ENCODE peak calls at places on chromosomes 13 and 19, in four cellular contexts. K is left ventricle myocardium inferior, R is thyroid gland, F is GM10248. X is an unnamed sample.

GRCh38 chr13:110309159-110309476 is 2.0 kb downstream of the COL4A2 start:
- DNase-seq in K (no peak), R (no peak), F (no peak), X (no peak)

GRCh38 chr13:112962396-112962795 is 6.6 kb upstream of the MCF2L start:
- DNase-seq in K (no peak), R (no peak), F (no peak), X (no peak)

GRCh38 chr13:31321457-31321856 is 121.7 kb downstream of the B3GLCT start:
- DNase-seq in K (no peak), R (no peak), F (no peak), X (no peak)

GRCh38 chr19:37563518-37563917 is 31.1 kb downstream of the ZNF571 start:
- DNase-seq in K (no peak), R (no peak), F (no peak), X (no peak)

GRCh38 chr19:27762933-27763332 is 1450.0 kb downstream of the UQCRFS1 start:
- DNase-seq in K (no peak), R (no peak), F (no peak), X (no peak)

GRCh38 chr13:50629497-50629896 is 214.0 kb downstream of the DLEU7 start:
- DNase-seq in K (no peak), R (no peak), F (no peak), X (no peak)

GRCh38 chr13:113091211-113091771 is 14.3 kb upstream of the F7 start:
- DNase-seq in K (peak), R (no peak), F (no peak), X (no peak)

GRCh38 chr19:18503337-18503970 is 18.4 kb downstream of the ELL start:
- DNase-seq in K (no peak), R (no peak), F (no peak), X (no peak)

GRCh38 chr13:38657191-38657590 is 29.7 kb upstream of the FREM2 start:
- DNase-seq in K (no peak), R (no peak), F (no peak), X (no peak)

GRCh38 chr19:15381864-15382263 is 2.3 kb upstream of the AKAP8 start:
- DNase-seq in K (no peak), R (no peak), F (no peak), X (no peak)

GRCh38 chr13:59480857-59481256 is 682.9 kb downstream of the DIAPH3 start:
- DNase-seq in K (no peak), R (no peak), F (no peak), X (no peak)

GRCh38 chr19:32012206-32012605 is 333.2 kb upstream of the ZNF507 start:
- DNase-seq in K (no peak), R (peak), F (no peak), X (no peak)

GRCh38 chr13:113904411-113904810 is 40.5 kb upstream of the GAS6 start:
- DNase-seq in K (peak), R (no peak), F (no peak), X (no peak)

GRCh38 chr13:19587635-19588300 is 26.4 kb upstream of the TPTE2 start:
- DNase-seq in K (no peak), R (no peak), F (peak), X (no peak)

GRCh38 chr19:49421039-49421877 is 2.0 kb downstream of the PTH2 start:
- DNase-seq in K (peak), R (peak), F (no peak), X (no peak)

GRCh38 chr19:15331419-15332310 is 674 bp downstream of the BRD4 start:
- DNase-seq in K (peak), R (peak), F (peak), X (peak)

GRCh38 chr13:46542833-46543232 is 10.1 kb upstream of the LRCH1 start:
- DNase-seq in K (no peak), R (no peak), F (no peak), X (no peak)

GRCh38 chr13:48125794-48126228 is 30.9 kb upstream of the MED4 start:
- DNase-seq in K (no peak), R (peak), F (no peak), X (no peak)

GRCh38 chr13:97629601-97630272 is 195.8 kb downstream of the RAP2A start:
- DNase-seq in K (no peak), R (peak), F (no peak), X (no peak)

DNA sequence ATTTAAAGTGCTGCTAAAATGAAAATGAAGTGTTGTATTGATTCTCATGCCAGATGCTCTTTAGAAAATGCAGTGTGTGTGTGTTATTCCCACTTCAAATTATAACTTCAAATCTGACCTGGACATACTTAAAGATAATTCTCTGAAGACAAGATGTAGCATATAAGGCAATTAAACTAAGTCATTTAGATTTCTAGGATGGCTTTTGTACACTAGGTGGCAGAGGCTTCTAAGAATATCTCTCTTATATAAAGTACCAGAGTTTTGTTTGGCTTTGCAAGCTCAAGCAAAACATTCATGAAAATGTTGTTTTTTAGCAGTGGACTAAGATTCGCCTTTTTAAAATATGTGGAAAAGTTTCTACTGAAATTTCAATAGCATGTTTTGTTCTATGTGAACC is 407.2 kb downstream of the GPC5 start:
- DNase-seq in K (no peak), R (no peak), F (no peak), X (no peak)
- TF ChIP-seq CTCF in K (peak), R (peak), F (no peak), X (no peak)

DNA sequence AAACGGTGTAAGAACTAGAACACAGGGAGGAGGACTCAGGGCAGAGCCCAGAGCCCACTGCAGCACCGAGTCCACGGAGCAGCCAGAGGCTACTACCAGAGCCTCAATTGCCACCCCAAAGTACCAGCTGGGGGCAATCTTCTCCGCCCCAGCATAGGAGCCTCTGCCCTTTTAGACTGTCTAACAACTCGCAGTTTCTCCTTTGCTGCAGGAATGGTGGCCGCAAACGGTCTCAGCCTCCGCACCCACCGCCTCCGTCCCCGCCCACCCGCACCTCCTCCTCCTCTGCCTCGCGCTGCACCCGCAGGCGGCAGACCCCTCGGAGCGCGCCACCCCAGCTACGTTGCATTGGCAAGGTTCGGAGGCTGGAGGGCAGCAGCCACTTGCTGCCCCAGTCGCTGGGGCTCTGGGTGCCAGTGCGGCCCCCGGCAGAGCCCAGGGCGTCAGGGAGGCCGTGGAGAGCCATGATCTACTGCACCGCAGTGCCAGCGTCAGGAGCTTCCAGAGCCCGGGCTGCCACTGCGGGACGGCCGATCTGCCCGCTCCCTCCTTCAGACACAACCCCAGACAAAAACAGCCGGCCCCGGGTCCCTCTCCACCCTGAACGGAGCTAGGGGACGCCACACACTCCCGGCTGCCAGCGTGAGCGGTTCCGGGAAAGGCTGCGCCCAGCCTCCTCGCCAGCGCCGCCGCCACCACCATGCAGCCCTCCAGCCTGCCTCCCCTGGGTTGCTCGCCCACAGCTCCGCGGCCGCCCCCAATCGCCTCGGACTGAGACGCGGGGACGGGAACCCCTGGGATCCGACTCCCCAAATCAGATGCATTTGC is 1.8 kb downstream of the FGF14 start:
- DNase-seq in K (peak), R (peak), F (peak), X (no peak)
- TF ChIP-seq CTCF in K (no peak), R (no peak), F (no peak), X (no peak)

DNA sequence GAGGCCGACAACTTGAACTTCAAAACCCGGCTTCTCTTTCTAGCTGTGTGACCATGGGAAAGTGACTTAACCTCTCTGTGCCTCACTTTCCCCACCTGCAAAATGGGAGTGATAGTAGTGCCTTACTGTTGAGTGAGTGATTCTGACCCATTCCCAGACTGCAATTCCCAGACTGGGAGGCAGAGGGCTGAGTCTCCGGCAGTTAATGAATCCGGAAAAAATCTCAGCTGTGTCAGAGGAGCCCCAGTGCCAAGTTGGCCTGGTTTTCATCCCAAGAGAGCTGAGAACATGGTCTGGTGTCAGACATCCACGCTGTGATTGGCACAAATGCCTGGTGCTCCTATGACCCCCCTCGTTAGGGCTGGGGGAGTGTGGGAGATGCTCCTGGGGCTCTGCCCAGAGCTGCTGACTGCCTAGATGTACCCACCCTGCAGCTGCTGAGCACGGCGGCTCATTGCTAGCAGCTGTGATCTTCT is 50.0 kb downstream of the PIN1 start:
- DNase-seq in K (peak), R (no peak), F (no peak), X (no peak)
- TF ChIP-seq CTCF in K (peak), R (no peak), F (no peak), X (no peak)

GRCh38 chr19:12721656-12722565 is 1.8 kb downstream of the TNPO2 start:
- DNase-seq in K (peak), R (peak), F (peak), X (peak)

GRCh38 chr19:12723383-12723642 is 419 bp downstream of the TNPO2 start:
- DNase-seq in K (no peak), R (no peak), F (no peak), X (no peak)

GRCh38 chr19:12720851-12721655 is 2.7 kb downstream of the TNPO2 start:
- DNase-seq in K (no peak), R (peak), F (no peak), X (no peak)

GRCh38 chr19:12723643-12724426 is at the start of gene TNPO2:
- DNase-seq in K (peak), R (peak), F (peak), X (peak)

GRCh38 chr19:12722566-12723382 is 958 bp downstream of the TNPO2 start:
- DNase-seq in K (peak), R (peak), F (peak), X (peak)
- TF ChIP-seq CTCF in K (no peak), R (no peak), F (no peak), X (no peak)

DNA sequence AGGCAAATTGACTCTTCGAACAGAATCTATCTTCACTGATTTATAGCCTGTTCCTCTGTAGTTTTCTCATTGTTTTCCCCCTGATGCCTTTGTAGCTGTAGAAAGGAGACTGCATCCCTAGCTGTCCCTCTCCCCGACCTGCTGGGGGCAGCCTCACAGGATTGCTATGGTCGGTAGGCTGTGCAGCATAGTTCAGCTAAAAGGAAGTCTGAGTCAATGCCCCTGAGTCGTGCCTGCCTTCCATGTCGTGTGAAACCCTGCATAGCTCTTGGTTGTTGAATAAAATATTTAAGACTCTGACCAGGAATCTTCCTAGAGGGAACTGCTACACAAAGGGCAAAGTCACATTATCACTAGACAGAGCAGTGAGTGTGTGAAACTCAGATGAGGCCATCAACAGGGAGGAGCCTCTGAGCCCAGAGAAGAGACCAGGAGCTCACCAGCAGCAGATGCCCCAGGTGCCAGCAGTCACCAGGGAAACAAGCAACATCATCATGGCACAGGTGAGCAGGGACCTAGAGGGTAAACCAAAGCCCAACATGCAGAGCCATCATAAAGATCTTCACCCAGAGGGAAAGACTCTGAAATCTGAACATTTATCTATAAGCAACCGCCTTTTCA is 108.4 kb upstream of the NBEA start:
- DNase-seq in K (no peak), R (no peak), F (no peak), X (no peak)
- TF ChIP-seq CTCF in K (no peak), R (no peak), F (no peak), X (no peak)

GRCh38 chr19:7799640-7800355 is 30.2 kb upstream of the EVI5L start:
- DNase-seq in K (peak), R (peak), F (peak), X (peak)
- TF ChIP-seq CTCF in K (peak), R (peak), F (peak), X (no peak)

GRCh38 chr19:491146-491741 is 5.0 kb upstream of the MADCAM1 start:
- DNase-seq in K (no peak), R (no peak), F (no peak), X (no peak)

GRCh38 chr19:488505-489417 is 7.5 kb upstream of the MADCAM1 start:
- DNase-seq in K (peak), R (peak), F (peak), X (peak)

GRCh38 chr19:485583-486236 is 10.6 kb upstream of the MADCAM1 start:
- DNase-seq in K (peak), R (no peak), F (no peak), X (no peak)

GRCh38 chr19:492091-492531 is 4.2 kb upstream of the MADCAM1 start:
- DNase-seq in K (no peak), R (no peak), F (no peak), X (no peak)

GRCh38 chr19:489418-490196 is 6.7 kb upstream of the MADCAM1 start:
- DNase-seq in K (no peak), R (no peak), F (no peak), X (no peak)
- TF ChIP-seq CTCF in K (no peak), R (no peak), F (no peak), X (no peak)

DNA sequence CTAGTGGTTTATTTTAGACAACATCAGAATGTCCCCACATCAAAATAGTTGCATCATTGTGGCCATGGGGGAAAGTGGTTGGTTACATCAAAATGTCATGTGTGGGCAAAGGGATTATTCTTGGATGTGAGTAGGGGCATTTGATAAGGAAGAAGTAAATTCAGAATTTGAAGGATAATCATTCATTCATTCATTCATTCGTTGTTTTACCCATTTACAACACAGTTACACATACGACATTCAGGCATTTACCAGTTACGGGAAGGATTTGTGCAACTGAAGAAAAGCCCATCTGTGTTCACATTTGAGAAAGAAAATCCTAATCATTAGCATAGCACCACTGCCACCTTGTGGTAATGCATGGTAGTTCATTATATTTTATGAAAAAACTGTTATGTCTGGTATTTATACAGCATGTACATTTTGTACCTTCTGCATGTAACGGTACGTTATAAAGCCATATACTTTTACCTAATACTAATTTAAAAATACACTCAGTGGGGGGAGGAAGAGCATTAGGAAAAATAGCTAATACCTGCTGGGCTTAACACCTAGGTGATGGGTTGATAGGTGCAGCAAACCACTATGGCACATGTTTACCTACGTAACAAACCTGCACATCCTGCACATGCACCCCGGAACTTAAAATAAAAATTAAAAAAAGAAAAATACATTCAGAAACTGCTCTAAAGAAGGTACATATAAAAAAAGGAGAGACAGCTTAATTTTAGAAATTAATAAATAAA is 62.1 kb downstream of the DGKH start:
- DNase-seq in K (no peak), R (no peak), F (peak), X (no peak)
- TF ChIP-seq CTCF in K (peak), R (peak), F (peak), X (peak)